ENCODE peak calls at places on chromosomes 16 and 17, in five cellular contexts. D, S, J, M and E are unnamed samples.
A peak's percentile ranks its signal among the peaks of the same experiment; 100 is the strongest.

GRCh38 chr17:48356866-48357265 is 73.1 kb downstream of the SKAP1 start:
- DNase-seq in D (no peak), S (no peak), J (no peak), M (no peak), E (no peak)

GRCh38 chr16:29790949-29791844 is 646 bp downstream of the KIF22 start:
- DNase-seq in D (peak; percentile 38), S (no peak), J (peak; percentile 28), M (no peak), E (no peak)

GRCh38 chr16:23072084-23072599 is 77.1 kb downstream of the USP31 start:
- DNase-seq in D (peak; percentile 56), S (no peak), J (peak; percentile 91), M (peak; percentile 93), E (peak; percentile 92)

GRCh38 chr16:89164847-89165684 is 6.5 kb upstream of the CDH15 start:
- DNase-seq in D (no peak), S (no peak), J (no peak), M (no peak), E (no peak)

GRCh38 chr17:21209511-21210175 is 4.3 kb downstream of the TMEM11 start:
- DNase-seq in D (no peak), S (peak; percentile 50), J (peak; percentile 36), M (no peak), E (no peak)

GRCh38 chr17:59074494-59074893 is 32.2 kb downstream of the TRIM37 start:
- DNase-seq in D (no peak), S (no peak), J (no peak), M (no peak), E (no peak)

GRCh38 chr16:51818342-51818944 is 667.4 kb upstream of the SALL1 start:
- DNase-seq in D (no peak), S (peak; percentile 68), J (no peak), M (peak; percentile 83), E (no peak)

GRCh38 chr16:4081577-4082021 is 34.6 kb downstream of the ADCY9 start:
- DNase-seq in D (no peak), S (no peak), J (no peak), M (no peak), E (no peak)

GRCh38 chr16:89066746-89067145 is 26.9 kb upstream of the ACSF3 start:
- DNase-seq in D (no peak), S (no peak), J (no peak), M (no peak), E (no peak)

GRCh38 chr16:14097182-14097951 is 26.2 kb downstream of the MRTFB start:
- DNase-seq in D (no peak), S (peak; percentile 71), J (no peak), M (no peak), E (no peak)